ENCODE peak calls at places on chromosome 4, in seven cellular contexts. One of them, this sample, is unnamed. For H3K79me2, the result is how much of the 10 kb centered on the place peaks cover.

GRCh38 chr4:82905205-82905604 is 4.7 kb downstream of the THAP9 start:
- DNase-seq in SK-N-SH: no peak
- DNase-seq in MM.1S: peak
- DNase-seq in neural progenitor cell: no peak
- DNase-seq in GM23248: peak
- DNase-seq in PC-3: peak
- DNase-seq in OCI-LY7: no peak
- DNase-seq in this sample: no peak

GRCh38 chr4:56241500-56241899 is 145.8 kb downstream of the AASDH start:
- DNase-seq in OCI-LY7: no peak
- DNase-seq in GM23248: no peak
- DNase-seq in PC-3: no peak
- DNase-seq in neural progenitor cell: no peak
- DNase-seq in MM.1S: no peak
- DNase-seq in SK-N-SH: no peak
- DNase-seq in this sample: no peak

GRCh38 chr4:111512081-111512774 is 633.0 kb upstream of the FAM241A start:
- DNase-seq in PC-3: peak
- DNase-seq in MM.1S: no peak
- DNase-seq in neural progenitor cell: no peak
- DNase-seq in OCI-LY7: no peak
- DNase-seq in SK-N-SH: no peak
- DNase-seq in GM23248: peak
- DNase-seq in this sample: no peak

GRCh38 chr4:77586953-77587383 is 18.7 kb upstream of the CXCL13 start:
- DNase-seq in neural progenitor cell: no peak
- DNase-seq in SK-N-SH: no peak
- DNase-seq in MM.1S: peak
- DNase-seq in GM23248: peak
- DNase-seq in PC-3: peak
- DNase-seq in OCI-LY7: no peak
- DNase-seq in this sample: no peak

GRCh38 chr4:68373513-68373912 is 23.6 kb upstream of the YTHDC1 start:
- DNase-seq in neural progenitor cell: peak
- DNase-seq in SK-N-SH: peak
- DNase-seq in OCI-LY7: no peak
- DNase-seq in PC-3: no peak
- DNase-seq in GM23248: peak
- DNase-seq in MM.1S: no peak
- DNase-seq in this sample: peak

GRCh38 chr4:151294833-151295496 is 18.0 kb downstream of the PRSS48 start:
- DNase-seq in GM23248: no peak
- DNase-seq in OCI-LY7: no peak
- DNase-seq in SK-N-SH: no peak
- DNase-seq in PC-3: peak
- DNase-seq in neural progenitor cell: no peak
- DNase-seq in MM.1S: no peak
- DNase-seq in this sample: no peak

GRCh38 chr4:101594588-101594987 is 195.9 kb upstream of the BANK1 start:
- DNase-seq in PC-3: no peak
- DNase-seq in neural progenitor cell: no peak
- DNase-seq in SK-N-SH: no peak
- DNase-seq in OCI-LY7: no peak
- DNase-seq in MM.1S: no peak
- DNase-seq in GM23248: no peak
- DNase-seq in this sample: no peak

GRCh38 chr4:244471-244870 is 60.8 kb downstream of the ZNF732 start:
- DNase-seq in SK-N-SH: no peak
- DNase-seq in OCI-LY7: peak
- DNase-seq in PC-3: peak
- DNase-seq in MM.1S: peak
- DNase-seq in GM23248: peak
- DNase-seq in neural progenitor cell: peak
- DNase-seq in this sample: peak

GRCh38 chr4:137299281-137299680 is 233.0 kb downstream of the PCDH18 start:
- DNase-seq in SK-N-SH: no peak
- DNase-seq in MM.1S: no peak
- DNase-seq in neural progenitor cell: peak
- DNase-seq in GM23248: no peak
- DNase-seq in OCI-LY7: no peak
- DNase-seq in PC-3: no peak
- DNase-seq in this sample: no peak

GRCh38 chr4:187171731-187172339 is 448.2 kb upstream of the FAT1 start:
- DNase-seq in GM23248: peak
- DNase-seq in OCI-LY7: no peak
- DNase-seq in PC-3: no peak
- DNase-seq in SK-N-SH: no peak
- DNase-seq in MM.1S: no peak
- DNase-seq in neural progenitor cell: no peak
- DNase-seq in this sample: no peak

GRCh38 chr4:154308207-154308606 is 183.4 kb downstream of the DCHS2 start:
- DNase-seq in PC-3: no peak
- DNase-seq in SK-N-SH: no peak
- DNase-seq in OCI-LY7: no peak
- DNase-seq in MM.1S: no peak
- DNase-seq in neural progenitor cell: no peak
- DNase-seq in GM23248: no peak
- DNase-seq in this sample: no peak

GRCh38 chr4:8577972-8578371 is 2.2 kb upstream of the GPR78 start:
- DNase-seq in OCI-LY7: no peak
- DNase-seq in SK-N-SH: no peak
- DNase-seq in neural progenitor cell: no peak
- DNase-seq in GM23248: no peak
- DNase-seq in PC-3: no peak
- DNase-seq in MM.1S: no peak
- DNase-seq in this sample: no peak

GRCh38 chr4:2116687-2117400 is 57.7 kb downstream of the NAT8L start:
- DNase-seq in PC-3: no peak
- DNase-seq in OCI-LY7: no peak
- DNase-seq in SK-N-SH: no peak
- DNase-seq in GM23248: peak
- DNase-seq in neural progenitor cell: no peak
- DNase-seq in MM.1S: no peak
- DNase-seq in this sample: no peak

GRCh38 chr4:85149656-85150055 is 183.2 kb upstream of the WDFY3 start:
- DNase-seq in GM23248: peak
- DNase-seq in OCI-LY7: no peak
- DNase-seq in SK-N-SH: no peak
- DNase-seq in PC-3: no peak
- DNase-seq in neural progenitor cell: no peak
- DNase-seq in MM.1S: no peak
- DNase-seq in this sample: no peak

GRCh38 chr4:40197879-40198689 is 1.3 kb downstream of the RHOH start:
- DNase-seq in neural progenitor cell: no peak
- DNase-seq in MM.1S: peak
- DNase-seq in GM23248: no peak
- DNase-seq in SK-N-SH: no peak
- DNase-seq in OCI-LY7: peak
- DNase-seq in PC-3: no peak
- DNase-seq in this sample: no peak

GRCh38 chr4:169151671-169152070 is 119.1 kb downstream of the SH3RF1 start:
- DNase-seq in PC-3: peak
- DNase-seq in GM23248: peak
- DNase-seq in MM.1S: no peak
- DNase-seq in OCI-LY7: no peak
- DNase-seq in neural progenitor cell: no peak
- DNase-seq in SK-N-SH: no peak
- DNase-seq in this sample: no peak

GRCh38 chr4:87196146-87196545 is 24.3 kb downstream of the KLHL8 start:
- DNase-seq in neural progenitor cell: no peak
- DNase-seq in GM23248: no peak
- DNase-seq in PC-3: no peak
- DNase-seq in MM.1S: no peak
- DNase-seq in OCI-LY7: no peak
- DNase-seq in SK-N-SH: peak
- DNase-seq in this sample: no peak

GRCh38 chr4:14596437-14596836 is 405.8 kb upstream of the CPEB2 start:
- DNase-seq in GM23248: no peak
- DNase-seq in neural progenitor cell: no peak
- DNase-seq in OCI-LY7: no peak
- DNase-seq in MM.1S: no peak
- DNase-seq in PC-3: no peak
- DNase-seq in SK-N-SH: no peak
- DNase-seq in this sample: no peak

GRCh38 chr4:15336410-15337184 is 91.2 kb upstream of the C1QTNF7 start:
- DNase-seq in neural progenitor cell: no peak
- DNase-seq in MM.1S: no peak
- DNase-seq in GM23248: peak
- DNase-seq in OCI-LY7: no peak
- DNase-seq in PC-3: peak
- DNase-seq in SK-N-SH: no peak
- DNase-seq in this sample: peak

GRCh38 chr4:16082424-16083216 is 1.2 kb downstream of the PROM1 start:
- DNase-seq in GM23248: peak
- DNase-seq in neural progenitor cell: peak
- DNase-seq in OCI-LY7: no peak
- DNase-seq in PC-3: no peak
- DNase-seq in SK-N-SH: peak
- DNase-seq in MM.1S: no peak
- DNase-seq in this sample: peak

GRCh38 chr4:185305979-185306442 is 89.7 kb downstream of the LRP2BP start:
- DNase-seq in PC-3: peak
- DNase-seq in neural progenitor cell: peak
- DNase-seq in MM.1S: no peak
- DNase-seq in SK-N-SH: no peak
- DNase-seq in OCI-LY7: no peak
- DNase-seq in GM23248: peak
- DNase-seq in this sample: peak

GRCh38 chr4:57137261-57137660 is 27.1 kb upstream of the IGFBP7 start:
- DNase-seq in MM.1S: no peak
- DNase-seq in neural progenitor cell: no peak
- DNase-seq in GM23248: no peak
- DNase-seq in PC-3: peak
- DNase-seq in SK-N-SH: no peak
- DNase-seq in OCI-LY7: no peak
- DNase-seq in this sample: no peak

GRCh38 chr4:107757293-107757692 is 37.3 kb upstream of the PAPSS1 start:
- DNase-seq in OCI-LY7: no peak
- DNase-seq in SK-N-SH: no peak
- DNase-seq in GM23248: no peak
- DNase-seq in neural progenitor cell: no peak
- DNase-seq in MM.1S: no peak
- DNase-seq in PC-3: no peak
- DNase-seq in this sample: no peak

GRCh38 chr4:107755841-107756356 is 35.9 kb upstream of the PAPSS1 start:
- DNase-seq in PC-3: no peak
- DNase-seq in MM.1S: peak
- DNase-seq in neural progenitor cell: no peak
- DNase-seq in SK-N-SH: no peak
- DNase-seq in GM23248: no peak
- DNase-seq in OCI-LY7: no peak
- DNase-seq in this sample: peak

GRCh38 chr4:107757860-107758476 is 37.9 kb upstream of the PAPSS1 start:
- DNase-seq in GM23248: peak
- DNase-seq in OCI-LY7: peak
- DNase-seq in MM.1S: peak
- DNase-seq in PC-3: peak
- DNase-seq in neural progenitor cell: peak
- DNase-seq in SK-N-SH: peak
- DNase-seq in this sample: peak

GRCh38 chr4:107760281-107760947 is 40.4 kb upstream of the PAPSS1 start:
- DNase-seq in GM23248: no peak
- DNase-seq in MM.1S: no peak
- DNase-seq in PC-3: peak
- DNase-seq in SK-N-SH: peak
- DNase-seq in neural progenitor cell: peak
- DNase-seq in OCI-LY7: no peak
- DNase-seq in this sample: peak
- TF ChIP-seq EZH2phosphoT487 in GM23248: no peak
- TF ChIP-seq EZH2phosphoT487 in MM.1S: no peak
- TF ChIP-seq EZH2phosphoT487 in PC-3: no peak
- TF ChIP-seq EZH2phosphoT487 in SK-N-SH: no peak
- TF ChIP-seq EZH2phosphoT487 in neural progenitor cell: no peak
- TF ChIP-seq EZH2phosphoT487 in OCI-LY7: no peak
- TF ChIP-seq EZH2phosphoT487 in this sample: no peak

DNA sequence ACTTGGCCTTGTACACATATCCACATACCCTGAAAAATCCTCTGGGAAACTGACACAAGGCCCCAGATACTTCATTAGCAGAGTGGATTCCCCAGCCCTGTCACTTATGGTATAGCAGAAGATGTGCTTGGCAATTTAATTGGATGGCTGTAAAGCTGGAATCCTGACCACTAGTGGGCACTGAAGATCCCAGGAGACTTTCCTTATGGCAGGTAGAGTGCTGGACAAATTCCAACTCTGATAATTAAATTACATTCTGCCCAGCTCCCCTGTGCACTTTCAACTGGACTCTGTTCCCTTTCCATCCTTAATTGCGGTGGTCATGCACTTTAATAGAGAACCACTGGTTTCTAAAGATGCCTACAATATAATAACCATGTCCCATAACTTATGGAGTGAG is 119.8 kb downstream of the DCK start:
- DNase-seq in OCI-LY7: peak
- DNase-seq in neural progenitor cell: peak
- DNase-seq in GM23248: no peak
- DNase-seq in SK-N-SH: no peak
- DNase-seq in PC-3: peak
- DNase-seq in MM.1S: no peak
- DNase-seq in this sample: peak
- H3K79me2 ChIP-seq in OCI-LY7: under half
- H3K79me2 ChIP-seq in neural progenitor cell: under half
- H3K79me2 ChIP-seq in GM23248: under half
- H3K79me2 ChIP-seq in SK-N-SH: under half
- H3K79me2 ChIP-seq in PC-3: under half
- H3K79me2 ChIP-seq in MM.1S: under half
- H3K79me2 ChIP-seq in this sample: under half

GRCh38 chr4:20195071-20195885 is 56.4 kb upstream of the SLIT2 start:
- DNase-seq in neural progenitor cell: no peak
- DNase-seq in OCI-LY7: no peak
- DNase-seq in PC-3: peak
- DNase-seq in MM.1S: no peak
- DNase-seq in SK-N-SH: no peak
- DNase-seq in GM23248: peak
- DNase-seq in this sample: no peak
- H3K4me2 ChIP-seq in neural progenitor cell: no peak
- H3K4me2 ChIP-seq in OCI-LY7: no peak
- H3K4me2 ChIP-seq in PC-3: peak
- H3K4me2 ChIP-seq in MM.1S: no peak
- H3K4me2 ChIP-seq in SK-N-SH: peak
- H3K4me2 ChIP-seq in GM23248: peak
- H3K4me2 ChIP-seq in this sample: no peak

GRCh38 chr4:128868758-128869157 is 59.3 kb downstream of the JADE1 start:
- DNase-seq in GM23248: peak
- DNase-seq in SK-N-SH: no peak
- DNase-seq in MM.1S: no peak
- DNase-seq in PC-3: no peak
- DNase-seq in neural progenitor cell: no peak
- DNase-seq in OCI-LY7: no peak
- DNase-seq in this sample: no peak
- TF ChIP-seq EZH2phosphoT487 in GM23248: no peak
- TF ChIP-seq EZH2phosphoT487 in SK-N-SH: no peak
- TF ChIP-seq EZH2phosphoT487 in MM.1S: no peak
- TF ChIP-seq EZH2phosphoT487 in PC-3: no peak
- TF ChIP-seq EZH2phosphoT487 in neural progenitor cell: no peak
- TF ChIP-seq EZH2phosphoT487 in OCI-LY7: no peak
- TF ChIP-seq EZH2phosphoT487 in this sample: no peak

GRCh38 chr4:159002950-159003349 is 99.9 kb upstream of the RAPGEF2 start:
- DNase-seq in OCI-LY7: no peak
- DNase-seq in PC-3: no peak
- DNase-seq in MM.1S: no peak
- DNase-seq in SK-N-SH: no peak
- DNase-seq in neural progenitor cell: no peak
- DNase-seq in GM23248: peak
- DNase-seq in this sample: no peak
- H3K79me2 ChIP-seq in OCI-LY7: under half
- H3K79me2 ChIP-seq in PC-3: under half
- H3K79me2 ChIP-seq in MM.1S: under half
- H3K79me2 ChIP-seq in SK-N-SH: under half
- H3K79me2 ChIP-seq in neural progenitor cell: under half
- H3K79me2 ChIP-seq in GM23248: under half
- H3K79me2 ChIP-seq in this sample: under half